ENCODE peak calls at places on chromosomes 12 and 14, in ten cellular contexts. B is fibroblast of mammary gland; R is CD4-positive, alpha-beta T cell; Y is A549; O is tibial artery; K is GM12864; A is neural crest cell; P is thoracic aorta; Z is WERI-Rb-1; V is left ventricle myocardium inferior. F is an unnamed sample.
A peak's percentile ranks its signal among the peaks of the same experiment; 100 is the strongest.

GRCh38 chr14:39763402-39763890 is 331.2 kb upstream of the FBXO33 start:
- DNase-seq in B (no peak), R (no peak), Y (no peak), O (no peak), K (no peak), A (no peak), P (no peak), Z (no peak), V (no peak), F (no peak)

GRCh38 chr14:51704465-51705050 is 52.8 kb downstream of the FRMD6 start:
- DNase-seq in B (no peak), R (no peak), Y (no peak), O (no peak), K (no peak), A (no peak), P (no peak), Z (no peak), V (no peak), F (peak; percentile 6)

GRCh38 chr12:77723308-77723707 is 107.4 kb upstream of the NAV3 start:
- DNase-seq in B (no peak), R (no peak), Y (no peak), O (no peak), K (no peak), A (no peak), P (no peak), Z (no peak), V (no peak), F (no peak)

GRCh38 chr12:132719141-132719953 is 8.7 kb downstream of the PGAM5 start:
- DNase-seq in B (no peak), R (no peak), Y (no peak), O (no peak), K (no peak), A (no peak), P (no peak), Z (no peak), V (no peak), F (no peak)

GRCh38 chr12:76623929-76624328 is 64.4 kb upstream of the OSBPL8 start:
- DNase-seq in B (peak; percentile 82), R (no peak), Y (no peak), O (no peak), K (no peak), A (no peak), P (no peak), Z (no peak), V (no peak), F (no peak)

GRCh38 chr12:130827432-130827831 is 11.6 kb downstream of the STX2 start:
- DNase-seq in B (no peak), R (no peak), Y (no peak), O (no peak), K (no peak), A (no peak), P (no peak), Z (no peak), V (no peak), F (no peak)

GRCh38 chr12:47813491-47814196 is 6.1 kb downstream of the HDAC7 start:
- DNase-seq in B (peak; percentile 28), R (no peak), Y (no peak), O (no peak), K (no peak), A (no peak), P (no peak), Z (no peak), V (no peak), F (no peak)

GRCh38 chr14:99268776-99269510 is 3.1 kb downstream of the BCL11B start:
- DNase-seq in B (no peak), R (no peak), Y (no peak), O (peak; percentile 25), K (no peak), A (no peak), P (no peak), Z (no peak), V (no peak), F (no peak)

GRCh38 chr14:33765251-33765650 is 185.6 kb downstream of the EGLN3 start:
- DNase-seq in B (no peak), R (no peak), Y (no peak), O (no peak), K (no peak), A (peak; percentile 57), P (no peak), Z (peak; percentile 89), V (peak; percentile 19), F (peak; percentile 62)

GRCh38 chr14:33762462-33762861 is 188.4 kb downstream of the EGLN3 start:
- DNase-seq in B (no peak), R (no peak), Y (no peak), O (no peak), K (no peak), A (no peak), P (no peak), Z (no peak), V (no peak), F (no peak)

GRCh38 chr14:33768458-33768830 is 182.4 kb downstream of the EGLN3 start:
- DNase-seq in B (peak; percentile 46), R (no peak), Y (no peak), O (no peak), K (no peak), A (no peak), P (no peak), Z (no peak), V (no peak), F (no peak)

GRCh38 chr14:33773205-33774030 is 177.5 kb downstream of the EGLN3 start:
- DNase-seq in B (no peak), R (no peak), Y (no peak), O (no peak), K (no peak), A (no peak), P (no peak), Z (no peak), V (no peak), F (no peak)

DNA sequence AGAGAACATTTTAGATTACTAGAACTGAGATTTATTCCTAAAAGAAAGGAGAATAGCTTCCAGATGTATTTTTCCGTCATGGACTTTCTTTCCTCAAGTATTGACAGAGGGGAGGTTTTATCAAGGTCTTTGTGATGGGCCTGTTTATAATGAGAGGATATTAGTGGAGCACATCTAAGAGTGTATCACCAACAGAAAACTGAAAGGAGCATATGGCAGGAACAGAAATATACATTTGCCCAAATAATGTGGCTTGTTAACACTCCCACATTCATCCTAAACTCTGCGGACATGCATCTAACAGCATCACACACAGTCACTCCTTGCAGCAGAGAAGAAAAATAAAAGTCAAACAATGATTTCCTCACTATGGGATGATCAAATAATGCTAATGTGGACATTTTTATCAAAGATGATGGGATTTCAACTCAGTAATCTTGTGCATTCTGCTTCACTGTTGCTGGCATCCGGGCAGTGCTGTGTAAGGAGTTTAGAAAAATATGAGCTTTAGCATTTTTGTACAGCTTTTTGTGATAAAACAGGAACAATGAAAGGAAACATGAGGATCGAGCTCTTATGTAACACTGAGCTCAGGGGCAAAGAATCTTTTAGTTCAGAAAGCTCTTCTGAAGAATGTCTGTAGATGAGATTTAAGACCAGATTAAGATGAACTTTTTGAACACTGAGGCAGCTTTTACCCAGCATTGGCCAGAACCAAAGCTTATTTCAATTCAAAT is 183.0 kb downstream of the EGLN3 start:
- DNase-seq in B (no peak), R (no peak), Y (no peak), O (no peak), K (no peak), A (no peak), P (no peak), Z (no peak), V (no peak), F (no peak)
- TF ChIP-seq CTCF in B (no peak), R (no peak), Y (no peak), O (no peak), K (no peak), A (no peak), P (no peak), Z (no peak), V (no peak), F (no peak)

GRCh38 chr14:21103165-21103709 is 2.4 kb downstream of the TMEM253 start:
- DNase-seq in B (no peak), R (no peak), Y (no peak), O (no peak), K (no peak), A (no peak), P (peak; percentile 93), Z (no peak), V (no peak), F (no peak)
- TF ChIP-seq CTCF in B (no peak), R (peak; percentile 70), Y (no peak), O (no peak), K (no peak), A (peak; percentile 77), P (no peak), Z (no peak), V (no peak), F (peak; percentile 73)

DNA sequence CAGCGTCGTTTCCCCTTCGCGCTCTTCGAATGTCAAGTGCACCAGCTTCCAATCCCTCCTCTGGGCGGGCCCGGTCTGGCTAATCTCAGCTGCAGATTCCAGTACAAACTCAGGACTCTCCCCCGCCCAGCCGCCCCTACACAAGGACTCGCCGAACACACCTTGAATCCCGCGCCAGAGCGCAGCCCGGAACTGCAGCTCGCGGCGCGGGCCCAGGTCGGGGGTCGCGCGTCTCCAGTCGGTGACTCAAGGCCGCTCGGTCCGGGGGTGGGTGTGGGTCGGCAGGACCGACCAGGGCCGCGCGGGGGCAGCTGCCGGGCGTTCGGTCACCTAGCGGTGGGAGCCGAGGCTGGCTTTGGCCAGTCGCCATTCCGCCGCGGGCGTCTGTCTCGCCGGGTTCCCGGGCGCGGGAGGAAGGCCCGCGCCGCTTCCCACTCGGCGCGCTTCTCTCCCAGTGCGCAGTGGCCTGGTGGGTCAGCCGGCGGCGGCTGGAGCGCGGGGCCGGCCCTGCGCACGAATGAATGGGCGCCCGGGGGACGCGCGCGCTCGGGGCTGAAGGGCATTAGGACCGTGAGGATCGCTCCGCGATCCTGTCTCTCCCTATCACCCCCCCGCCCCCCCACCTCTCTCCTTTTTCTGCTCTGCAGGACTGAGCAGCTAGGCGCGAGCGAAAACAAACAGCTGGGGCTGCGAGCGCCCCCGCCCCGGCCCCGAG is at the start of gene GALNT16:
- DNase-seq in B (no peak), R (no peak), Y (peak; percentile 56), O (no peak), K (no peak), A (peak; percentile 60), P (no peak), Z (peak; percentile 73), V (peak; percentile 43), F (peak; percentile 69)
- TF ChIP-seq CTCF in B (no peak), R (no peak), Y (peak; percentile 25), O (peak; percentile 21), K (no peak), A (peak; percentile 60), P (peak; percentile 47), Z (peak; percentile 59), V (peak; percentile 64), F (no peak)

GRCh38 chr12:26042645-26043044 is 82.2 kb downstream of the BHLHE41 start:
- DNase-seq in B (no peak), R (no peak), Y (no peak), O (no peak), K (no peak), A (no peak), P (no peak), Z (no peak), V (no peak), F (no peak)

GRCh38 chr12:26036877-26037276 is 78.4 kb downstream of the RASSF8 start:
- DNase-seq in B (no peak), R (no peak), Y (no peak), O (no peak), K (no peak), A (no peak), P (no peak), Z (no peak), V (no peak), F (no peak)

GRCh38 chr12:26032719-26033241 is 74.3 kb downstream of the RASSF8 start:
- DNase-seq in B (peak; percentile 56), R (no peak), Y (no peak), O (no peak), K (no peak), A (no peak), P (no peak), Z (no peak), V (no peak), F (no peak)

GRCh38 chr12:26034371-26035142 is 76.1 kb downstream of the RASSF8 start:
- DNase-seq in B (peak; percentile 69), R (no peak), Y (no peak), O (no peak), K (no peak), A (no peak), P (no peak), Z (no peak), V (no peak), F (no peak)

GRCh38 chr12:26037615-26038180 is 79.2 kb downstream of the RASSF8 start:
- DNase-seq in B (no peak), R (no peak), Y (no peak), O (no peak), K (no peak), A (no peak), P (no peak), Z (no peak), V (no peak), F (no peak)
- TF ChIP-seq CTCF in B (no peak), R (no peak), Y (no peak), O (no peak), K (no peak), A (no peak), P (no peak), Z (no peak), V (no peak), F (no peak)

F was measured in endothelial cell.